ENCODE peak calls at places on chromosomes 1 and 21, in eight cellular contexts. D is neural progenitor cell; M is AG04450; Q is CD8-positive, alpha-beta T cell; K is astrocyte; Z is BE2C; S is H9; J is Peyer's patch. W is an unnamed sample. For H3K27me3 and H3K9me3, the result is how much of the 10 kb centered on the place peaks cover.

GRCh38 chr21:29144736-29145353 is 14.4 kb downstream of the MAP3K7CL start:
- DNase-seq in S (no peak), Q (no peak), K (no peak), Z (no peak), D (no peak), J (no peak), M (no peak), W (no peak)

GRCh38 chr1:239811211-239811902 is 280.3 kb upstream of the FMN2 start:
- DNase-seq in J (no peak), Z (no peak), K (peak), M (no peak), Q (no peak), D (peak), S (peak), W (no peak)

GRCh38 chr1:1026599-1027413 is 6.9 kb downstream of the AGRN start:
- DNase-seq in Q (no peak), Z (no peak), D (no peak), K (no peak), J (no peak), M (no peak), S (no peak), W (no peak)

GRCh38 chr1:246782120-246782900 is 58.1 kb downstream of the SCCPDH start:
- DNase-seq in D (no peak), K (peak), Q (no peak), Z (peak), J (no peak), S (peak), M (peak), W (no peak)

GRCh38 chr1:59178803-59179202 is 118.1 kb upstream of the FGGY start:
- DNase-seq in Z (no peak), M (no peak), D (no peak), J (no peak), K (no peak), S (no peak), Q (no peak), W (no peak)

GRCh38 chr1:232274236-232274855 is 355.6 kb downstream of the SIPA1L2 start:
- DNase-seq in S (no peak), Z (no peak), D (no peak), Q (no peak), M (no peak), J (no peak), K (peak), W (no peak)

GRCh38 chr1:25673962-25674928 is 57.7 kb downstream of the MAN1C1 start:
- DNase-seq in J (no peak), M (no peak), S (no peak), Q (no peak), D (no peak), K (no peak), Z (no peak), W (no peak)

GRCh38 chr1:206535853-206536188 is 28.5 kb downstream of the RASSF5 start:
- DNase-seq in D (no peak), Q (no peak), S (no peak), K (no peak), Z (no peak), J (no peak), M (no peak), W (no peak)

GRCh38 chr1:92996131-92996463 is 34.8 kb upstream of the DIPK1A start:
- DNase-seq in Q (no peak), J (no peak), Z (no peak), S (no peak), M (no peak), D (no peak), K (no peak), W (no peak)

GRCh38 chr1:69567847-69568434 is at the start of gene LRRC7:
- DNase-seq in K (no peak), S (peak), Z (peak), D (peak), Q (no peak), M (no peak), J (peak), W (no peak)

GRCh38 chr21:38386967-38387366 is 111.3 kb downstream of the ERG start:
- DNase-seq in J (no peak), D (no peak), S (no peak), M (no peak), Q (no peak), K (peak), Z (no peak), W (no peak)

GRCh38 chr1:231969078-231969477 is 342.5 kb downstream of the DISC1 start:
- DNase-seq in D (no peak), K (no peak), Z (no peak), J (no peak), S (no peak), Q (no peak), M (no peak), W (no peak)

GRCh38 chr1:38486115-38486514 is 373.5 kb downstream of the RRAGC start:
- DNase-seq in Z (no peak), K (no peak), Q (peak), J (no peak), M (no peak), S (no peak), D (peak), W (no peak)

GRCh38 chr1:38488162-38488898 is 371.2 kb downstream of the RRAGC start:
- DNase-seq in Q (no peak), D (no peak), M (no peak), S (no peak), K (no peak), J (no peak), Z (no peak), W (no peak)

GRCh38 chr1:38489844-38490270 is 369.7 kb downstream of the RRAGC start:
- DNase-seq in S (peak), Q (peak), J (no peak), K (no peak), M (no peak), Z (peak), D (peak), W (peak)

GRCh38 chr1:38482080-38482826 is 377.3 kb downstream of the RRAGC start:
- DNase-seq in S (no peak), D (no peak), K (no peak), M (no peak), J (no peak), Q (no peak), Z (no peak), W (no peak)

DNA sequence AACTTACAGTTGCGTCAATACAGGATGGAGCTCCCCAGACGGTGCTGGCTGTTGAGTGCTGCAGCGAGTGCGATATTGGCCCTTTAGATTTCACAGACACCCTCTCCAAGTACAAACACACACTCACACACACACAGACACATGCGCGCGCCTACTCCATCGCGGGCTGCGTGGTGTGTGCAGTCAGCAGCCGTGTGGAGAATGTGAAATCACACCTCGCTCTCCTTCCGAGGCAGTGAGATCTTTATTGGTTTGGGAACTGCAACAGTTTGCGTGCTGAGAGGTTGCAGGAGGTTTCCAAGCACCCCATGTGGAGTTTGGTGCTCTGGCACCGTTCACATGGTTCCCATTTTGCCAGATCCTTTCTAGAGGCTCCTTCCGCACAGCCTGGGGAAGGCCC is 372.2 kb downstream of the RRAGC start:
- DNase-seq in Z (no peak), K (no peak), J (no peak), D (no peak), M (no peak), Q (peak), S (no peak), W (no peak)
- H3K27me3 ChIP-seq in Z (under half), K (under half), J (under half), D (under half), M (under half), Q (under half), S (under half), W (under half)

DNA sequence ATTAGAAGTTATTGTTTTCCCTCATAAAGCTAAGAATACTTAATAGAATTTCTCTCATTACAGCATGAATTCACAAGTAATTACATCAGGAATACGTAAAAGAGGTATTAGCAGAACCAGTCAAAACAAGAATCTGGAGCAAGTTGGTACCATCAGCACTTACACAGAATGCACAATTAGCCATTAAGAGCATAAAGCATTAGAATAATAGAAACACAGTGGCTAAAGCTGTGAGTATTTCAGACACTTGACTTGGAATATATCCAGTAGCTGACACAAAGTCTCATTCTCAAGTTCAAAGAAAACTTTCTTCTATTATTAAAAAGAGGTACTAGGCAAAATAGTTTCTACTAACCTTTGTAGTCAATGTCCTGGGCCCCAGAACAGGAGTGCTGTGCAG is 49.6 kb downstream of the KRTAP19-8 start:
- DNase-seq in Z (no peak), Q (no peak), D (no peak), K (no peak), S (no peak), J (no peak), M (no peak), W (no peak)
- TF ChIP-seq CTCF in Z (no peak), Q (no peak), D (no peak), K (no peak), S (no peak), J (no peak), M (no peak), W (no peak)

DNA sequence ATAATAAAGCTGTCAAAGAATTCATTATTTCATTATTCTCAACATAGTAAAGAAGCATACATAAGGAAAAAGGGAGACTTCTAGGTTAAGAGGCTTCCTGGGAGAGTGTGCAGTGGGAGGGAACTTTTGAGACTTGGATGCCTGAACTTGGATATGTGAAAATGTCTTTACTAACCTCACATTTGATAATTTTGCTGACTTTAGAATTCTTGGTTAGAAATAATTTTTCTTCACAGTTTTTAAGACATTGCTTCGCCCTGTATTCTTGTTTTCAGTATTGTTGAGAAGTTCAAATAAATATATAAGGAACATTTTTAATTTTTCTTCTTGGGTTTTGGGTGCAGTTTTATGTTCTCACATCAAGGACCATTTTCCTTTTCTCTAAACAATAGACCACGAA is 40.0 kb downstream of the GPSM2 start:
- DNase-seq in M (no peak), Q (no peak), J (no peak), S (no peak), K (no peak), Z (no peak), D (no peak), W (no peak)
- H3K9me3 ChIP-seq in M (under half), Q (under half), J (under half), S (under half), K (under half), Z (under half), D (under half), W (under half)

GRCh38 chr1:152096931-152097330 is 8.1 kb upstream of the TCHHL1 start:
- DNase-seq in D (no peak), J (no peak), M (no peak), Z (no peak), Q (no peak), S (no peak), K (no peak), W (no peak)
- H3K27me3 ChIP-seq in D (under half), J (under half), M (under half), Z (under half), Q (under half), S (under half), K (under half), W (half or more)

GRCh38 chr1:112878321-112878720 is 77.7 kb downstream of the SLC16A1 start:
- DNase-seq in Z (no peak), S (no peak), D (peak), K (no peak), Q (no peak), M (no peak), J (no peak), W (no peak)
- TF ChIP-seq CTCF in Z (no peak), S (no peak), D (no peak), K (no peak), Q (no peak), M (no peak), J (no peak), W (no peak)

DNA sequence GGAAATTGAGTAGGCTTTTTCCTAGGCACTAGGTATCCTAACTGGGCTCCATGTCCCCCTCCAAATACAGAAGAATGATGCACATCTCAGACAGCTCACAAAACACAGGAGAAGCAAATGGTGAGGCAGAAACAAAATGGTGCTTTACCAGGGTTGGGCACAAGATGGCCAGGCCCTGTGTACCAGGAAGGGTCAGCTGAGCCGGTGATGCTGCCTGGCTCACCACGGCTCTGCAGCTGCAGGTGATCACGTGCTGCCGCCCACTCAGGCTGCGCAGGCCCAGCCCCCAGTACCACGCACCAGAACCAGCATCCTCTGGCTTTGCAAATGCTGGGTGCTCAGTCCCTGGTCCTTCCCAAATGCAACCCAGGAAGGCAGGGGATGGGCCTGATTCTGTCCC is 998 bp upstream of the DSCAM start:
- DNase-seq in Q (no peak), K (no peak), J (no peak), Z (no peak), S (no peak), D (peak), M (no peak), W (no peak)
- H3K9me3 ChIP-seq in Q (under half), K (under half), J (under half), Z (under half), S (under half), D (under half), M (under half), W (under half)

GRCh38 chr1:5662362-5663126 is 329.7 kb downstream of the NPHP4 start:
- DNase-seq in M (no peak), D (no peak), J (no peak), Z (no peak), S (no peak), K (no peak), Q (no peak), W (no peak)

GRCh38 chr1:5667513-5668325 is 324.5 kb downstream of the NPHP4 start:
- DNase-seq in S (no peak), K (no peak), J (peak), Z (no peak), D (no peak), Q (peak), M (no peak), W (no peak)

GRCh38 chr1:5664906-5665875 is 327.0 kb downstream of the NPHP4 start:
- DNase-seq in K (no peak), Q (no peak), D (no peak), S (no peak), Z (no peak), J (no peak), M (no peak), W (no peak)

GRCh38 chr1:5661196-5662130 is 330.8 kb downstream of the NPHP4 start:
- DNase-seq in D (no peak), S (no peak), J (no peak), Q (no peak), M (no peak), Z (no peak), K (no peak), W (no peak)

GRCh38 chr1:5664081-5664480 is 328.1 kb downstream of the NPHP4 start:
- DNase-seq in K (no peak), J (no peak), Z (no peak), S (no peak), D (no peak), Q (no peak), M (no peak), W (no peak)
- H3K27me3 ChIP-seq in K (under half), J (under half), Z (under half), S (under half), D (under half), Q (under half), M (under half), W (under half)